ENCODE peak calls at places on chromosomes 2 and 18, in five cellular contexts. R, Z, B, M and Q are unnamed samples.

GRCh38 chr18:36412778-36413177 is 115.3 kb downstream of the FHOD3 start:
- DNase-seq in M (no peak), R (no peak), B (peak), Z (peak), Q (no peak)

GRCh38 chr2:181876614-181877063 is 14.9 kb upstream of the ITPRID2 start:
- DNase-seq in M (no peak), Z (no peak), R (peak), B (peak), Q (no peak)

GRCh38 chr2:178512491-178512890 is 32.2 kb downstream of the PLEKHA3 start:
- DNase-seq in Z (no peak), M (no peak), B (no peak), R (peak), Q (peak)

GRCh38 chr18:22282311-22283235 is 113.2 kb downstream of the GATA6 start:
- DNase-seq in M (no peak), Z (peak), B (peak), R (peak), Q (no peak)

GRCh38 chr2:223538920-223539440 is 63.2 kb downstream of the SCG2 start:
- DNase-seq in Z (no peak), R (no peak), M (no peak), B (no peak), Q (peak)

GRCh38 chr2:38601463-38602135 is 1.1 kb downstream of the HNRNPLL start:
- DNase-seq in R (peak), Z (no peak), M (no peak), B (peak), Q (peak)

GRCh38 chr18:45920367-45920766 is 46.8 kb downstream of the EPG5 start:
- DNase-seq in B (no peak), M (no peak), Z (no peak), R (peak), Q (no peak)

GRCh38 chr2:191688934-191689695 is 11.2 kb downstream of the NABP1 start:
- DNase-seq in B (peak), R (peak), Z (no peak), M (no peak), Q (no peak)

GRCh38 chr2:67374949-67375348 is 22.2 kb upstream of the ETAA1 start:
- DNase-seq in B (no peak), R (peak), M (no peak), Z (no peak), Q (no peak)

GRCh38 chr2:26847663-26848335 is at the start of gene DPYSL5:
- DNase-seq in B (no peak), Z (peak), M (peak), R (no peak), Q (peak)

GRCh38 chr2:231429152-231429551 is 33.6 kb downstream of the B3GNT7 start:
- DNase-seq in M (no peak), B (no peak), R (no peak), Z (peak), Q (no peak)

GRCh38 chr2:231717281-231718180 is 9.2 kb downstream of the PTMA start:
- DNase-seq in M (peak), Z (peak), R (peak), B (peak), Q (no peak)

GRCh38 chr2:74865770-74866674 is 32.1 kb downstream of the HK2 start:
- DNase-seq in B (peak), R (no peak), Z (no peak), M (no peak), Q (no peak)

GRCh38 chr18:9898792-9899549 is 13.2 kb downstream of the TXNDC2 start:
- DNase-seq in Z (no peak), R (peak), B (peak), M (no peak), Q (no peak)

GRCh38 chr2:115161531-115162453 is 719.4 kb downstream of the DPP10 start:
- DNase-seq in R (no peak), B (peak), Z (peak), M (peak), Q (peak)

GRCh38 chr2:133390151-133390550 is 178.1 kb downstream of the NCKAP5 start:
- DNase-seq in M (no peak), Z (no peak), R (peak), B (no peak), Q (no peak)

GRCh38 chr2:200216310-200216709 is 90.2 kb upstream of the SPATS2L start:
- DNase-seq in Z (no peak), B (no peak), M (no peak), R (no peak), Q (no peak)

GRCh38 chr2:152042636-152043615 is 55.9 kb downstream of the CACNB4 start:
- DNase-seq in M (no peak), Z (peak), R (no peak), B (peak), Q (peak)

GRCh38 chr2:225584821-225585220 is 185.3 kb downstream of the NYAP2 start:
- DNase-seq in B (no peak), M (no peak), R (no peak), Z (no peak), Q (no peak)

GRCh38 chr2:239329972-239330572 is 70.7 kb downstream of the HDAC4 start:
- DNase-seq in M (peak), B (no peak), Z (no peak), R (no peak), Q (no peak)

GRCh38 chr2:40169430-40169829 is 282.5 kb downstream of the SLC8A1 start:
- DNase-seq in M (no peak), B (no peak), Z (no peak), R (peak), Q (no peak)

GRCh38 chr2:157792345-157793052 is 83.6 kb downstream of the ACVR1 start:
- DNase-seq in Z (no peak), R (peak), B (peak), M (no peak), Q (no peak)

GRCh38 chr2:113078350-113078839 is 10.6 kb downstream of the IL1F10 start:
- DNase-seq in R (no peak), M (no peak), B (no peak), Z (no peak), Q (no peak)

GRCh38 chr2:113228991-113229716 is 49.6 kb downstream of the PAX8 start:
- DNase-seq in Z (no peak), R (no peak), B (peak), M (no peak), Q (no peak)

GRCh38 chr18:33184178-33184577 is 256.3 kb downstream of the CCDC178 start:
- DNase-seq in B (no peak), M (no peak), Z (no peak), R (no peak), Q (no peak)

GRCh38 chr2:159124441-159124911 is 156.0 kb downstream of the TANC1 start:
- DNase-seq in M (no peak), B (peak), Z (no peak), R (peak), Q (no peak)

GRCh38 chr2:111678651-111679050 is 205.3 kb downstream of the ANAPC1 start:
- DNase-seq in Z (no peak), M (no peak), R (peak), B (no peak), Q (no peak)

GRCh38 chr2:64612575-64613195 is 41.0 kb downstream of the SERTAD2 start:
- DNase-seq in M (no peak), R (no peak), B (no peak), Z (no peak), Q (no peak)

GRCh38 chr18:8367217-8367988 is 241.8 kb upstream of the RAB12 start:
- DNase-seq in M (peak), B (peak), R (no peak), Z (peak), Q (peak)

GRCh38 chr2:36351291-36352023 is 4.1 kb upstream of the CRIM1 start:
- DNase-seq in Z (no peak), M (no peak), B (peak), R (no peak), Q (no peak)

GRCh38 chr18:79459946-79460345 is 64.2 kb downstream of the NFATC1 start:
- DNase-seq in M (no peak), Z (no peak), R (no peak), B (no peak), Q (no peak)

GRCh38 chr18:79458917-79459803 is 63.4 kb downstream of the NFATC1 start:
- DNase-seq in B (no peak), M (no peak), R (no peak), Z (no peak), Q (no peak)

GRCh38 chr18:79457652-79458051 is 61.9 kb downstream of the NFATC1 start:
- DNase-seq in B (no peak), R (no peak), Z (no peak), M (no peak), Q (no peak)

GRCh38 chr18:79457239-79457638 is 61.5 kb downstream of the NFATC1 start:
- DNase-seq in Z (no peak), M (no peak), B (no peak), R (no peak), Q (no peak)

DNA sequence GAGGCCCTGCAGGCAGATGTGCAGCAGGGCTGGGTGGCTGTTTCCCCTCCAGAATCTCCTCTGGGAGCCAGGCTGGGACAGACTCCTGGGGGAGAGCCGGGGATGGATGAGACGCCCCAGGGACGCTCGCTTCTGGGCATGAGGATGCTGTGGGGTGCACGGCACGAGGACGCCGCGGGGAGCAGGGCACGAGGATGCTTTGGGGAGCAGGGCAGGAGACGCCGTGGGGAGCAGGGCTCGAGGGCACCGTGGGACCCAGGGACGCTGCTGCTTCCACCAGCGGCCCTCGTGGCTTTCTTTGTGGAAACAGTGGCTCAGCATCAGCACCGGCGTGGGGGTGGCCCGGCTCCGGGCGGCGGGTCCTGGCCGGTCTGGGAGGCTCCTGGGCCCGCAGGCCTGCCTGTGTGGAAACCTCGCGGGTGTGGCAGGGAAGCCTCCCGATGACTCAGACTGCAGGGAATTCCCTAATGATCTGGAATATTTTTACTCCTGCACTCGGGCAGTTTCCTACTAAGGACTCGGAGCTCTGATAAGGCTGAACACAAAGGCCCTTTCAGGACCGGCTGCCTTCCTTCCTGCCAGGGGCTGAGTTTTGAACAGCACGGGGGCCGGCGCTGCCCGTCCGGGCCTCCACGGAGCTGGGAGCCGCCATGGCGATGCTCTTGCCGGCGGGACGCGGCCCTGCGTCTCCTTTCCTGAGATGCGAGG is 62.6 kb downstream of the NFATC1 start:
- DNase-seq in Z (no peak), M (no peak), B (peak), R (peak), Q (peak)
- H3K18ac ChIP-seq in Z (no peak), M (no peak), B (peak), R (no peak), Q (peak)

DNA sequence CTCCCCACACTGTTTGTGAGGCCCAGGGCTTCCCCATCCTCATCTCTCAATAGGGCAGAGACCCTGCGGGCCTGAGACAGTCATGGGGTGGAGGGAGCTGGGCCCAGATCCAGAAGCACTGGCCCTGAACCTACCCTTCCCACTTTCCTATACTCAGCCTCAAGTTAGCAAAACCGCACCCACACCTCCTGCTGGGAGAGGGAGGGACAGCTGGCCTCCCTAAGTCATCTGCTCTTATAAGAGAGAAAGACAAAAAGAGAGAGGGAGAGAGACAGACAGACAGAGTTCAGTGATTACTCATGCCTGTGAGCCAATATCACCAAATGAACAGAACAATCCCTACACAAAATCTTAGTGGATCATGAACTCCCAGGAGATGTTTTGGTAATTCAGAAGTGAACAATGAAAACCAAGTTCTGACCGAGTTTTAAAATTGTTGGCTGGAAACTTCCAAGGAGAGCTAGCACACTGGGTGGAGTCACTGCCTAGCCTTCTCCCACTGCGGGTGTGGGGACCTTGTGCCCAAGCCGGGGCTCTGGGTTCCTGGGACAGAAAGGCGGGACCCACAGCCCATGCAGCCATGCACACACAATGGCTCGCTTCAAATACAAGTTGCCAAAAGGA is 130.5 kb downstream of the PXDN start:
- DNase-seq in M (no peak), B (no peak), R (peak), Z (peak), Q (no peak)
- H3K27ac ChIP-seq in M (no peak), B (no peak), R (no peak), Z (no peak), Q (no peak)

GRCh38 chr18:49813321-49814146 is at the start of gene ACAA2:
- DNase-seq in R (peak), M (peak), Z (peak), B (peak), Q (peak)
- H3K14ac ChIP-seq in R (peak), M (peak), Z (peak), B (peak), Q (no peak)

DNA sequence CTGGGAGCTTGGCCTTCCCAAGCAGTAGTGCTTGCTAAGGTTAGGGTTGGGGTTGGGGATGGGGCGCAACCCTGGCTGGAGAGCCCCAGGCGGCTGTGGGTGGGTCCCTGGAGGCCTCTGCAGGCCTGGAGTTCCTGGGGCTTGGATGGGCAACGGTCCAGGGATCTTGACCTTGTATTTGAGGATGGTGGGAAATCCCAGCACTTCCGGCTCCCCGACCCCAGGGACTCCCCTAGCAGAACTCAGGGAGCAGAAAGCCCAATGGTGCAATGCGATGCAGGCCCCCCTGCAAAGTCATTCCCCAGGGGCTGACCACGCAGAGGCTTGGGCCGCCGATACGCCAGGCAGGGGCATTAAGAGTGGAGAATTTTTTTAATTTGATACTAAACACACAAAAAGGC is 12.5 kb upstream of the MLPH start:
- DNase-seq in M (no peak), Z (no peak), R (no peak), B (no peak), Q (no peak)
- H3K18ac ChIP-seq in M (no peak), Z (no peak), R (peak), B (peak), Q (no peak)

DNA sequence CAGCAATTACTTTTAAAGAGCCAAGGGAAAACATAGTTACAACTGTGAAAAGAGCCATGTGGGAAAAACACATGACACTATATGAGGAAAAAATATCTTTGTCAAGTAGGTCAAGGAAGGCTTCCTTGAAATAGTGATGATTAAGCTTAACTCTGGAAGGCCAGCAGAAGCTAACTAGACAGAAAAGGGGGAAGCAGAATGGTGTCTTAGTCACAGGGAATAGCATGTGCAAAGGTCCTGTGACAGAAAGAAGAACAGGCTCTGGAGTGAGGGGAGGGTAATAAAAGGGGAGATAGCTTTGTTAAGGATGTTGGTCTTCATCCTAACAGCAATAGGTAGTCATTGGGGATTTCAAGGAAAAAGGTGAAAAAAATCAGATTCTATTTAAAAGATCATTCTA is 64.0 kb downstream of the ARHGAP25 start:
- DNase-seq in Z (no peak), B (peak), M (no peak), R (no peak), Q (no peak)
- H3K27ac ChIP-seq in Z (no peak), B (no peak), M (no peak), R (no peak), Q (no peak)